ENCODE peak calls at places on chromosomes 2 and 18, in nine cellular contexts. B is epithelial cell of esophagus, Z is body of pancreas, K is breast epithelium, R is Panc1, O is type B pancreatic cell, N is DND-41, J is chondrocyte, S is gastrocnemius medialis. F is an unnamed sample.

GRCh38 chr2:235626658-235627057 is 132.8 kb downstream of the AGAP1 start:
- DNase-seq in B (no peak), Z (no peak), K (no peak), R (no peak), O (no peak), N (no peak), J (no peak), S (no peak), F (no peak)

GRCh38 chr18:59885579-59886163 is 14.1 kb upstream of the PMAIP1 start:
- DNase-seq in B (peak), Z (no peak), K (no peak), R (no peak), O (no peak), N (peak), J (no peak), S (no peak), F (no peak)

GRCh38 chr18:58635891-58636290 is 7.0 kb upstream of the ALPK2 start:
- DNase-seq in B (peak), Z (no peak), K (no peak), R (no peak), O (no peak), N (no peak), J (no peak), S (no peak), F (no peak)

GRCh38 chr2:19687260-19687659 is 214.5 kb downstream of the TTC32 start:
- DNase-seq in B (no peak), Z (no peak), K (no peak), R (no peak), O (peak), N (no peak), J (no peak), S (no peak), F (no peak)

GRCh38 chr2:127052771-127053691 is 53.9 kb downstream of the BIN1 start:
- DNase-seq in B (no peak), Z (no peak), K (no peak), R (no peak), O (no peak), N (no peak), J (peak), S (peak), F (peak)

GRCh38 chr2:55936351-55936750 is 12.8 kb upstream of the EFEMP1 start:
- DNase-seq in B (no peak), Z (no peak), K (no peak), R (no peak), O (no peak), N (no peak), J (no peak), S (no peak), F (no peak)

GRCh38 chr2:120231974-120232635 is 8.9 kb upstream of the TMEM185B start:
- DNase-seq in B (peak), Z (no peak), K (peak), R (no peak), O (no peak), N (peak), J (no peak), S (peak), F (peak)

GRCh38 chr2:58769494-58770239 is 528.5 kb upstream of the FANCL start:
- DNase-seq in B (no peak), Z (no peak), K (no peak), R (no peak), O (no peak), N (no peak), J (no peak), S (no peak), F (no peak)

GRCh38 chr2:207734636-207735512 is 23.4 kb downstream of the CCNYL1 start:
- DNase-seq in B (no peak), Z (no peak), K (no peak), R (no peak), O (no peak), N (no peak), J (no peak), S (no peak), F (no peak)

DNA sequence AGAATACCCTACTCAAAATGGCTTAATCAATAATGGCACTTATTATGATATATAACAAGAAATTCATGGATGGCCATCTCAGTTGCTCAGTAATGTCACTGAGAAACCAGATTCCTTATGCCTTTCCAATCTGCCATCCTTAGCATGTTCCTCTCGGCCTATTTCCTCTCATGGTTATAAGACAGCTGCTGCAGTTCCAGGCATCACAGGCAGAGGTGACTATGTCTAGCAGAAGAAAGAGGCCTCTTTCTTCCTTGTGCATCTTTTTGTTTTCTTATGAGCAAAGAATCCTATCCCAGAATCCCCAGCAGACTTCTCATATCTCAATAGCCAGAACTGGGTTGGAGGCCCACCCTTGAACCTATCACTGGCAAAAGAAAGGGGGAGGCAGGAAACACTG is 310.6 kb upstream of the SPRED2 start:
- DNase-seq in B (no peak), Z (no peak), K (no peak), R (no peak), O (no peak), N (no peak), J (no peak), S (no peak), F (no peak)
- TF ChIP-seq CTCF in B (peak), Z (no peak), K (no peak), R (peak), O (peak), N (no peak), J (peak), S (no peak), F (no peak)

DNA sequence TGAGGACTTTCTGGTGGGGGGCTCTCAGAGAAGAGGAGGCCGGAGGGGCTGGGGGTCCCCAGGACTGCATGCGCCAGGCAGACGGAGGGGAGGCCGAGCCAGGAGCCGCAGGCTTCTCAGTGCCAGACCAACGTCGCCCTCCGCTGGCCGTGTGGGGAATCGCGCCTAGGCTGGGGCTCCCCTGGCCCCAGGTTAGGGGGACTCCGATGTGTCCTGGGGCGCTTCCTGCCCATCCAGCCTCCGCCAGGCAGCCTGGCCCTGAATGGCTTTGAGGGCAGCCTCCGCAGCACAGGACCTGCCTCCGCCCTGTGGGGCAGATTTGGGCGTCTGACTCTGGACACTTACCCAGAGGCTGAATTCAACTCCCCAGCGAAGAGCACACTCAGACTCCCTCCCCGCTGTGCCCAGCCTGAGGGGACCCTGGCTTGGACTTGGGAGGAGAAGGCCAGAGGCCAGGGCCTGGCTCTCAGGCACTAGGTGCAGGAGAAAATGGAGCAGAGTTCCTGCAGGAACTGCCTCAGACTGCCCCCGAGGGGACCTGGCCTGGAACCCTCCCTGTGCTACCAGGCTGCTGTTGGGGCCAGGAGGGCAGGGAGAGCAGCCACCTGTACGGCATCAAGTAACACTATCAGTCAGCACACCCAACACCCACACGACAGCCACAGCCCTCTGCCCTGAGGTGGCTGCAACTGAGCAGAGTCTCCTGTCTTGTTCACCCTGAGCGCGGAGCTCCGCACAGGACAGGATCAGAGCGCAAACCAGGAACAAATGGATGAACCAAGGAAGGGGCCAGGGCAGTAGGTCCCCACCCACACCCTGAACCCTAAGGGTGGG is 621 bp upstream of the TEKT4 start:
- DNase-seq in B (no peak), Z (no peak), K (no peak), R (no peak), O (peak), N (peak), J (peak), S (no peak), F (peak)
- TF ChIP-seq CTCF in B (peak), Z (peak), K (no peak), R (peak), O (peak), N (peak), J (peak), S (no peak), F (no peak)

GRCh38 chr18:21450913-21451312 is 149.6 kb downstream of the ESCO1 start:
- DNase-seq in B (no peak), Z (no peak), K (no peak), R (no peak), O (no peak), N (no peak), J (no peak), S (no peak), F (no peak)

GRCh38 chr18:21453512-21453862 is 147.0 kb downstream of the ESCO1 start:
- DNase-seq in B (peak), Z (no peak), K (no peak), R (no peak), O (no peak), N (no peak), J (no peak), S (peak), F (no peak)

GRCh38 chr18:21452381-21452780 is 148.1 kb downstream of the ESCO1 start:
- DNase-seq in B (no peak), Z (no peak), K (no peak), R (no peak), O (no peak), N (no peak), J (no peak), S (no peak), F (no peak)

GRCh38 chr18:21454725-21455124 is 145.8 kb downstream of the ESCO1 start:
- DNase-seq in B (no peak), Z (no peak), K (no peak), R (no peak), O (no peak), N (no peak), J (no peak), S (no peak), F (no peak)

DNA sequence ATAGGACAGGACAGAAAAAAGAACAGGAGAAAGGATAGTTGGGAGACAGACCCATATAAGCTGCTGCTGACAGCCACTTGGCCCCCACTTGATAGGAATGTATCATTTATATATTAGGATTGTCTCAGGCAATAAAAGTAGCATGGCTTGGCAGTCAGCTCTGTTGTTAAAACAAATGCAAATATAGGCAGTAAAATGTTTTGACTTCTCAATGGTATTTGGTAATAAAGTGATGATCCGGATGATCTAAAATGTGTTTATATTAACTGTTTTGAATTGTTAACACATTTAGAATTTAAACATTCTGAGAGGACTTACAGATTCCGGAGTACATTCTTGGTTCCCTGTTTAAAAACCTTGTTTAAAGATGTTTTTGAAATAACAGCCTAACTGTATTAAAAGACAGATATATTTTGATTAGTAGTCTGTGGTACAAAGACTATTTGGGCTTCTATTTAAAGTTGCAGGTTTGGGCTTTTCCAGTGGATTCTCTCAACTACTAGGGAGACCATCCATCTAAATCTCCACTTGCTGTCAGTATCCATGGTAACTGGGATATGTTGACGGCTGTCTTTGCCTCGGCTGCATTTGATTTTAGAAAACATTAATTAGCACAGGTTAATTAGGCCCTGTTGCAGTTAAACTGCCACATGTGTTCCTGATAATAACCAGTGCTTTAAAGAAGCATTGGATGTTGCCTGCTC is 147.5 kb downstream of the ESCO1 start:
- DNase-seq in B (no peak), Z (no peak), K (no peak), R (no peak), O (no peak), N (no peak), J (no peak), S (no peak), F (no peak)
- TF ChIP-seq CTCF in B (no peak), Z (no peak), K (no peak), R (no peak), O (no peak), N (no peak), J (peak), S (no peak), F (no peak)

DNA sequence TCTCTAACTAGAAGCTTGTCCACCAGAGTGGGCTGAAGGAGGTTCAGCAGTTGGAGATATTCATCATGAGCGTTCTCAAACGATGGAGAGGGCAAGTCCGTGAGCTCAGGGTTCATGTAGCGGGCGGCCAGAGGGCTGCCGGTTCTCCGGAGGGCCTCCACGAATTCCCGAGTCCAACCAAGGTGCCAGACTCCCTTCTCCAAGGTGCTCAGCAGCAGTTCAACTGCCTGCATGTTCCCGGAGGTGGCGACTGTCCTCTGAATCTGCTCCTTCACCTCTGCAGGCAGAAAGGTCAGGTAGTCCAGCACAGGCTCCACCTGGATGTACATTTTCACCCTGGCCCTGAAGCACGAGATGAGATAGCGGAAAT is 589 bp downstream of the IFIH1 start:
- DNase-seq in B (peak), Z (peak), K (no peak), R (no peak), O (no peak), N (peak), J (no peak), S (no peak), F (peak)
- TF ChIP-seq CTCF in B (no peak), Z (no peak), K (no peak), R (no peak), O (no peak), N (no peak), J (no peak), S (no peak), F (peak)

DNA sequence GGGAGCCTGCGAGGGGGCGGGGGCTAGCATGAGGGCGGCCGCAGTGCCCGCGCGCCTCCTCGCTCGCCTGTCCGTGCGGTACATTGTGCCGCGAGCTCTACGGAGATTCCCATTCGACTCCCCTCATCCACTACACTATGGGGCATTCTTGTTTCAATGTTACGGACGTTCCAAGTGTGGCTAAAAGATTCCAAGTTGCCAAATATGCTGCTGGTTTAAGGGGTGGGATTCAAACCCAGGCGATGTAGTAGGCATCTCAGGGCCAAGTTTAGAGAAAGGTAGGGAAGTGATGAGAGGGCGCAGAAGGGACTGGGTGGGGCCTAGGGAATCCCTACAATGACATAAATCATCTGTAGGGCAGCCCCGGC is 10.0 kb upstream of the CRYBA2 start:
- DNase-seq in B (no peak), Z (no peak), K (no peak), R (no peak), O (no peak), N (no peak), J (no peak), S (no peak), F (no peak)
- TF ChIP-seq CTCF in B (no peak), Z (no peak), K (no peak), R (peak), O (no peak), N (peak), J (no peak), S (no peak), F (no peak)

DNA sequence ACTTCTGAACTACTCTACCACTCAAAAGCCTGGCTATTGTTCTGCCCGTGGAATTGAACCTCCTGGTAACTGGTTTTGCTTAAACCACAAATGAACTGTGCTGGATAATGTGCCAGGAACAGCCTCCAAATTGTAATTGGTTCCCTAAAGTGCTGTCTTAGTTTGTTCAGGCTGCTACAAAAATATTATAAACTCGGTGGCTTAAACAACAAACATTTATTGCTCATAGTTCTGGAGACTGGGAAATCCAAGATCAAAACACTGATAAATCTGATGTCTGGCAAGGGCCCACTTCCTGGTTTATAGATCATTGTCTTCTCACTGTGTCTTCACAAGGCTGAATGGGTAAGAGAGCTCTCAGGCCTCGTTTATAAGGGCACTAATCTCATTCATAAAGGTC is 149.2 kb upstream of the NCKAP5 start:
- DNase-seq in B (no peak), Z (no peak), K (no peak), R (no peak), O (no peak), N (no peak), J (no peak), S (no peak), F (no peak)
- TF ChIP-seq CTCF in B (no peak), Z (no peak), K (no peak), R (no peak), O (no peak), N (no peak), J (no peak), S (no peak), F (no peak)

GRCh38 chr2:140585016-140585415 is 1545.8 kb downstream of the LRP1B start:
- DNase-seq in B (no peak), Z (no peak), K (no peak), R (no peak), O (no peak), N (no peak), J (no peak), S (no peak), F (no peak)

GRCh38 chr2:140589273-140589672 is 1541.5 kb downstream of the LRP1B start:
- DNase-seq in B (no peak), Z (no peak), K (no peak), R (no peak), O (no peak), N (no peak), J (no peak), S (no peak), F (no peak)

GRCh38 chr2:140589696-140590095 is 1541.1 kb downstream of the LRP1B start:
- DNase-seq in B (no peak), Z (no peak), K (no peak), R (no peak), O (no peak), N (no peak), J (no peak), S (no peak), F (no peak)

GRCh38 chr2:140580799-140581198 is 1550.0 kb downstream of the LRP1B start:
- DNase-seq in B (peak), Z (no peak), K (no peak), R (no peak), O (no peak), N (no peak), J (no peak), S (no peak), F (no peak)

GRCh38 chr2:140586379-140586778 is 1544.4 kb downstream of the LRP1B start:
- DNase-seq in B (peak), Z (no peak), K (no peak), R (peak), O (no peak), N (peak), J (no peak), S (no peak), F (no peak)
- TF ChIP-seq CTCF in B (peak), Z (peak), K (no peak), R (peak), O (peak), N (peak), J (peak), S (no peak), F (peak)

GRCh38 chr2:181178823-181179412 is 198.5 kb downstream of the UBE2E3 start:
- DNase-seq in B (no peak), Z (no peak), K (no peak), R (no peak), O (no peak), N (peak), J (no peak), S (no peak), F (no peak)
- TF ChIP-seq CTCF in B (peak), Z (no peak), K (no peak), R (peak), O (peak), N (peak), J (peak), S (no peak), F (no peak)

GRCh38 chr2:202196727-202197126 is 41.7 kb downstream of the SUMO1 start:
- DNase-seq in B (no peak), Z (no peak), K (no peak), R (no peak), O (no peak), N (no peak), J (no peak), S (no peak), F (no peak)
- TF ChIP-seq CTCF in B (no peak), Z (no peak), K (no peak), R (no peak), O (no peak), N (no peak), J (no peak), S (no peak), F (no peak)

F was measured in kidney.